ENCODE peak calls at places on chromosomes 4 and X, in four cellular contexts. O, M, X and P are unnamed samples.

GRCh38 chrX:100979881-100980607 is 10.5 kb downstream of the ARL13A start:
- DNase-seq in O (no peak), M (no peak), X (no peak), P (peak)

GRCh38 chr4:152983221-152983620 is 47.1 kb downstream of the FHDC1 start:
- DNase-seq in O (no peak), M (no peak), X (no peak), P (peak)

GRCh38 chr4:39053983-39054382 is 8.0 kb upstream of the KLHL5 start:
- DNase-seq in O (no peak), M (no peak), X (no peak), P (no peak)

GRCh38 chr4:83013420-83013867 is 2.8 kb upstream of the LIN54 start:
- DNase-seq in O (no peak), M (no peak), X (no peak), P (no peak)

GRCh38 chrX:150473371-150473770 is 95.0 kb upstream of the MTM1 start:
- DNase-seq in O (no peak), M (no peak), X (no peak), P (no peak)

GRCh38 chr4:172356002-172356401 is 542.8 kb downstream of the GALNTL6 start:
- DNase-seq in O (no peak), M (no peak), X (no peak), P (no peak)

GRCh38 chr4:83340692-83341343 is 6.2 kb upstream of the HPSE start:
- DNase-seq in O (no peak), M (no peak), X (no peak), P (peak)

GRCh38 chrX:125203737-125204578 is 115.7 kb upstream of the TEX13C start:
- DNase-seq in O (peak), M (no peak), X (no peak), P (peak)

GRCh38 chrX:96407043-96407442 is 277.6 kb upstream of the DIAPH2 start:
- DNase-seq in O (no peak), M (no peak), X (peak), P (peak)

GRCh38 chrX:29690061-29690460 is 525.3 kb upstream of the MAGEB2 start:
- DNase-seq in O (no peak), M (no peak), X (no peak), P (no peak)